ENCODE peak calls at places on chromosomes 12 and 14, in eight cellular contexts. One of them, this sample, is unnamed.

GRCh38 chr12:47188576-47189441 is 109.0 kb upstream of the AMIGO2 start:
- DNase-seq in NCI-H1105: no peak
- DNase-seq in SK-MEL-5: no peak
- DNase-seq in left ventricle myocardium inferior: no peak
- DNase-seq in HTR-8/SVneo: no peak
- DNase-seq in left kidney: no peak
- DNase-seq in neural crest cell: no peak
- DNase-seq in right cardiac atrium: no peak
- DNase-seq in this sample: no peak

GRCh38 chr14:22980672-22981089 is 1.7 kb downstream of the AJUBA start:
- DNase-seq in HTR-8/SVneo: peak; percentile 51
- DNase-seq in left kidney: peak; percentile 79
- DNase-seq in right cardiac atrium: peak; percentile 71
- DNase-seq in SK-MEL-5: no peak
- DNase-seq in NCI-H1105: no peak
- DNase-seq in left ventricle myocardium inferior: peak; percentile 29
- DNase-seq in neural crest cell: no peak
- DNase-seq in this sample: peak; percentile 86

GRCh38 chr14:63435838-63436237 is 107.3 kb downstream of the PPP2R5E start:
- DNase-seq in HTR-8/SVneo: no peak
- DNase-seq in left kidney: peak; percentile 34
- DNase-seq in NCI-H1105: no peak
- DNase-seq in neural crest cell: no peak
- DNase-seq in right cardiac atrium: peak; percentile 78
- DNase-seq in left ventricle myocardium inferior: peak; percentile 42
- DNase-seq in SK-MEL-5: peak; percentile 41
- DNase-seq in this sample: no peak

GRCh38 chr12:6603095-6603567 is 4.0 kb downstream of the CHD4 start:
- DNase-seq in left ventricle myocardium inferior: peak; percentile 64
- DNase-seq in SK-MEL-5: peak; percentile 39
- DNase-seq in NCI-H1105: no peak
- DNase-seq in left kidney: peak; percentile 47
- DNase-seq in HTR-8/SVneo: no peak
- DNase-seq in right cardiac atrium: peak; percentile 83
- DNase-seq in neural crest cell: no peak
- DNase-seq in this sample: no peak

GRCh38 chr12:52010692-52011601 is 4.2 kb downstream of the TAMALIN start:
- DNase-seq in right cardiac atrium: no peak
- DNase-seq in left kidney: no peak
- DNase-seq in HTR-8/SVneo: no peak
- DNase-seq in left ventricle myocardium inferior: no peak
- DNase-seq in SK-MEL-5: no peak
- DNase-seq in NCI-H1105: peak; percentile 22
- DNase-seq in neural crest cell: no peak
- DNase-seq in this sample: no peak

GRCh38 chr12:66776974-66777373 is 98.1 kb upstream of the GRIP1 start:
- DNase-seq in neural crest cell: no peak
- DNase-seq in SK-MEL-5: no peak
- DNase-seq in NCI-H1105: no peak
- DNase-seq in HTR-8/SVneo: no peak
- DNase-seq in left kidney: no peak
- DNase-seq in right cardiac atrium: no peak
- DNase-seq in left ventricle myocardium inferior: no peak
- DNase-seq in this sample: no peak

GRCh38 chr12:92396647-92397258 is 251.1 kb upstream of the BTG1 start:
- DNase-seq in neural crest cell: no peak
- DNase-seq in NCI-H1105: no peak
- DNase-seq in SK-MEL-5: peak; percentile 70
- DNase-seq in left kidney: no peak
- DNase-seq in HTR-8/SVneo: no peak
- DNase-seq in right cardiac atrium: no peak
- DNase-seq in left ventricle myocardium inferior: no peak
- DNase-seq in this sample: no peak

GRCh38 chr14:56555921-56556570 is 23.6 kb upstream of the TMEM260 start:
- DNase-seq in right cardiac atrium: no peak
- DNase-seq in SK-MEL-5: peak; percentile 63
- DNase-seq in left kidney: peak; percentile 72
- DNase-seq in HTR-8/SVneo: peak; percentile 74
- DNase-seq in left ventricle myocardium inferior: no peak
- DNase-seq in neural crest cell: no peak
- DNase-seq in NCI-H1105: peak; percentile 42
- DNase-seq in this sample: no peak

GRCh38 chr14:99899578-99900178 is 106.5 kb downstream of the EML1 start:
- DNase-seq in left kidney: peak; percentile 18
- DNase-seq in SK-MEL-5: peak; percentile 56
- DNase-seq in right cardiac atrium: no peak
- DNase-seq in HTR-8/SVneo: no peak
- DNase-seq in neural crest cell: no peak
- DNase-seq in left ventricle myocardium inferior: no peak
- DNase-seq in NCI-H1105: peak; percentile 5
- DNase-seq in this sample: no peak

GRCh38 chr14:102498005-102498677 is 11.4 kb downstream of the ANKRD9 start:
- DNase-seq in neural crest cell: no peak
- DNase-seq in left kidney: no peak
- DNase-seq in NCI-H1105: no peak
- DNase-seq in left ventricle myocardium inferior: no peak
- DNase-seq in right cardiac atrium: peak; percentile 57
- DNase-seq in SK-MEL-5: no peak
- DNase-seq in HTR-8/SVneo: no peak
- DNase-seq in this sample: peak; percentile 35

GRCh38 chr12:8493084-8493483 is 20.2 kb upstream of the CLEC4D start:
- DNase-seq in neural crest cell: no peak
- DNase-seq in HTR-8/SVneo: no peak
- DNase-seq in left ventricle myocardium inferior: no peak
- DNase-seq in left kidney: no peak
- DNase-seq in SK-MEL-5: no peak
- DNase-seq in NCI-H1105: no peak
- DNase-seq in right cardiac atrium: no peak
- DNase-seq in this sample: no peak

GRCh38 chr12:127241056-127241830 is 1025.7 kb upstream of the TMEM132C start:
- DNase-seq in NCI-H1105: no peak
- DNase-seq in HTR-8/SVneo: no peak
- DNase-seq in neural crest cell: no peak
- DNase-seq in right cardiac atrium: no peak
- DNase-seq in left ventricle myocardium inferior: no peak
- DNase-seq in SK-MEL-5: no peak
- DNase-seq in left kidney: peak; percentile 5
- DNase-seq in this sample: no peak

GRCh38 chr12:55724226-55724939 is 4.2 kb downstream of the RDH5 start:
- DNase-seq in HTR-8/SVneo: no peak
- DNase-seq in right cardiac atrium: peak; percentile 90
- DNase-seq in SK-MEL-5: peak; percentile 84
- DNase-seq in left ventricle myocardium inferior: peak; percentile 74
- DNase-seq in NCI-H1105: no peak
- DNase-seq in left kidney: peak; percentile 82
- DNase-seq in neural crest cell: peak; percentile 59
- DNase-seq in this sample: peak; percentile 67

This sample was measured in Caco-2.